ENCODE peak calls at places on chromosomes 3 and 15, in nine cellular contexts. One of them, this sample, is unnamed.

GRCh38 chr3:183161552-183162345 is 785 bp downstream of the LAMP3 start:
- DNase-seq in sigmoid colon: no peak
- DNase-seq in SK-N-SH: no peak
- DNase-seq in ovary: no peak
- DNase-seq in transverse colon: no peak
- DNase-seq in suprapubic skin: no peak
- DNase-seq in A549: no peak
- DNase-seq in K562: no peak
- DNase-seq in stomach: no peak
- DNase-seq in this sample: no peak

GRCh38 chr3:20405731-20406130 is 219.7 kb upstream of the SGO1 start:
- DNase-seq in transverse colon: no peak
- DNase-seq in K562: no peak
- DNase-seq in suprapubic skin: no peak
- DNase-seq in sigmoid colon: no peak
- DNase-seq in stomach: no peak
- DNase-seq in A549: no peak
- DNase-seq in SK-N-SH: no peak
- DNase-seq in ovary: no peak
- DNase-seq in this sample: no peak

GRCh38 chr3:184786271-184787010 is 25.5 kb upstream of the VPS8 start:
- DNase-seq in ovary: peak; percentile 51
- DNase-seq in stomach: no peak
- DNase-seq in transverse colon: peak; percentile 56
- DNase-seq in sigmoid colon: peak; percentile 81
- DNase-seq in K562: no peak
- DNase-seq in A549: no peak
- DNase-seq in SK-N-SH: peak; percentile 25
- DNase-seq in suprapubic skin: no peak
- DNase-seq in this sample: peak; percentile 30

GRCh38 chr3:113721638-113722037 is 24.4 kb downstream of the NAA50 start:
- DNase-seq in A549: no peak
- DNase-seq in suprapubic skin: no peak
- DNase-seq in SK-N-SH: no peak
- DNase-seq in transverse colon: no peak
- DNase-seq in sigmoid colon: no peak
- DNase-seq in ovary: no peak
- DNase-seq in K562: no peak
- DNase-seq in stomach: no peak
- DNase-seq in this sample: no peak

GRCh38 chr15:79016527-79017170 is 71.8 kb upstream of the CTSH start:
- DNase-seq in sigmoid colon: no peak
- DNase-seq in A549: no peak
- DNase-seq in suprapubic skin: no peak
- DNase-seq in K562: no peak
- DNase-seq in stomach: no peak
- DNase-seq in ovary: no peak
- DNase-seq in transverse colon: no peak
- DNase-seq in SK-N-SH: no peak
- DNase-seq in this sample: no peak

GRCh38 chr3:123586966-123587365 is 2.1 kb upstream of the HACD2 start:
- DNase-seq in A549: no peak
- DNase-seq in sigmoid colon: no peak
- DNase-seq in SK-N-SH: no peak
- DNase-seq in K562: no peak
- DNase-seq in ovary: no peak
- DNase-seq in stomach: no peak
- DNase-seq in transverse colon: no peak
- DNase-seq in suprapubic skin: no peak
- DNase-seq in this sample: no peak

GRCh38 chr3:9183011-9183410 is 66.4 kb downstream of the SRGAP3 start:
- DNase-seq in stomach: no peak
- DNase-seq in sigmoid colon: no peak
- DNase-seq in ovary: no peak
- DNase-seq in A549: no peak
- DNase-seq in suprapubic skin: peak; percentile 31
- DNase-seq in transverse colon: no peak
- DNase-seq in SK-N-SH: no peak
- DNase-seq in K562: no peak
- DNase-seq in this sample: no peak

GRCh38 chr3:63132456-63133250 is 145.5 kb upstream of the SYNPR start:
- DNase-seq in A549: no peak
- DNase-seq in ovary: no peak
- DNase-seq in K562: no peak
- DNase-seq in suprapubic skin: no peak
- DNase-seq in sigmoid colon: no peak
- DNase-seq in stomach: no peak
- DNase-seq in SK-N-SH: no peak
- DNase-seq in transverse colon: no peak
- DNase-seq in this sample: no peak

GRCh38 chr3:61668317-61668864 is 107.0 kb downstream of the PTPRG start:
- DNase-seq in suprapubic skin: no peak
- DNase-seq in transverse colon: no peak
- DNase-seq in SK-N-SH: no peak
- DNase-seq in A549: no peak
- DNase-seq in ovary: no peak
- DNase-seq in K562: no peak
- DNase-seq in sigmoid colon: no peak
- DNase-seq in stomach: no peak
- DNase-seq in this sample: no peak

GRCh38 chr3:139093840-139094239 is 49.1 kb upstream of the PRR23C start:
- DNase-seq in stomach: no peak
- DNase-seq in K562: no peak
- DNase-seq in A549: no peak
- DNase-seq in SK-N-SH: no peak
- DNase-seq in transverse colon: no peak
- DNase-seq in sigmoid colon: no peak
- DNase-seq in ovary: no peak
- DNase-seq in suprapubic skin: no peak
- DNase-seq in this sample: no peak

GRCh38 chr15:25171856-25172687 is 217.3 kb downstream of the SNRPN start:
- DNase-seq in K562: no peak
- DNase-seq in SK-N-SH: no peak
- DNase-seq in transverse colon: no peak
- DNase-seq in ovary: peak; percentile 6
- DNase-seq in A549: no peak
- DNase-seq in suprapubic skin: peak; percentile 40
- DNase-seq in stomach: no peak
- DNase-seq in sigmoid colon: peak; percentile 50
- DNase-seq in this sample: no peak

GRCh38 chr3:50503504-50503903 is at the start of gene CACNA2D2:
- DNase-seq in suprapubic skin: no peak
- DNase-seq in stomach: peak; percentile 82
- DNase-seq in K562: peak; percentile 67
- DNase-seq in SK-N-SH: peak; percentile 96
- DNase-seq in A549: peak; percentile 33
- DNase-seq in sigmoid colon: peak; percentile 84
- DNase-seq in transverse colon: peak; percentile 63
- DNase-seq in ovary: peak; percentile 73
- DNase-seq in this sample: no peak

GRCh38 chr3:110243081-110243480 is 828.5 kb upstream of the NECTIN3 start:
- DNase-seq in transverse colon: no peak
- DNase-seq in ovary: no peak
- DNase-seq in SK-N-SH: no peak
- DNase-seq in A549: no peak
- DNase-seq in K562: no peak
- DNase-seq in suprapubic skin: no peak
- DNase-seq in stomach: no peak
- DNase-seq in sigmoid colon: no peak
- DNase-seq in this sample: no peak

GRCh38 chr15:55799287-55800212 is 56.6 kb upstream of the PRTG start:
- DNase-seq in stomach: peak; percentile 27
- DNase-seq in transverse colon: peak; percentile 8
- DNase-seq in SK-N-SH: peak; percentile 73
- DNase-seq in A549: peak; percentile 59
- DNase-seq in suprapubic skin: no peak
- DNase-seq in K562: peak; percentile 55
- DNase-seq in ovary: no peak
- DNase-seq in sigmoid colon: no peak
- DNase-seq in this sample: peak; percentile 14

GRCh38 chr3:139689122-139689521 is 11.3 kb upstream of the NMNAT3 start:
- DNase-seq in stomach: no peak
- DNase-seq in suprapubic skin: no peak
- DNase-seq in A549: no peak
- DNase-seq in K562: no peak
- DNase-seq in ovary: no peak
- DNase-seq in sigmoid colon: no peak
- DNase-seq in transverse colon: no peak
- DNase-seq in SK-N-SH: no peak
- DNase-seq in this sample: no peak

GRCh38 chr15:48798319-48798718 is 12.6 kb downstream of the CEP152 start:
- DNase-seq in A549: no peak
- DNase-seq in sigmoid colon: no peak
- DNase-seq in K562: no peak
- DNase-seq in SK-N-SH: peak; percentile 17
- DNase-seq in transverse colon: no peak
- DNase-seq in ovary: no peak
- DNase-seq in stomach: no peak
- DNase-seq in suprapubic skin: no peak
- DNase-seq in this sample: no peak

DNA sequence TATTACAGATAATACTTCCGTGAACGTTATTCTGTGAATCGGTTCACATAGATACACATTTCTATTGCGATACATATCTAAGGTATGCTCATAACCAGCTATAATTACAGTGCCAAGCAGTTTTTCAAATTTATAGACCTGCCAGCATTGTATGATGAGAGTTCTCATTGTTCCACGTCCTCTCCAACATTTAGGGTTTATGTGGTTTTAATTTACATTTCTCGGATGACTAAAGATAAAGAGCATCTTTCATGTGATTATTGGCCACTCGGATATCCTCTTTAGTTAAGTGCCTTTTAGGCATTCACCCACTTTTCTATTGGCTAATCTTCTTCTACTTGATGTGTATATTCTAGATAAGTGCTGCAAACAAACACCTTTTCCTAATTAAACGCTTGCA is 134.7 kb upstream of the CCDC54 start:
- DNase-seq in A549: no peak
- DNase-seq in sigmoid colon: no peak
- DNase-seq in transverse colon: no peak
- DNase-seq in stomach: no peak
- DNase-seq in K562: no peak
- DNase-seq in suprapubic skin: no peak
- DNase-seq in ovary: no peak
- DNase-seq in SK-N-SH: no peak
- DNase-seq in this sample: no peak
- H3K4me3 ChIP-seq in A549: no peak overlapping the region
- H3K4me3 ChIP-seq in sigmoid colon: no peak overlapping the region
- H3K4me3 ChIP-seq in transverse colon: no peak overlapping the region
- H3K4me3 ChIP-seq in stomach: no peak overlapping the region
- H3K4me3 ChIP-seq in K562: no peak overlapping the region
- H3K4me3 ChIP-seq in suprapubic skin: no peak overlapping the region
- H3K4me3 ChIP-seq in ovary: peak overlapping the region; percentile 87
- H3K4me3 ChIP-seq in SK-N-SH: peak overlapping the region; percentile 94
- H3K4me3 ChIP-seq in this sample: no peak overlapping the region

GRCh38 chr15:45129651-45130129 is at the start of the genes DUOX1 and DUOXA1:
- DNase-seq in sigmoid colon: no peak
- DNase-seq in ovary: no peak
- DNase-seq in suprapubic skin: no peak
- DNase-seq in stomach: peak; percentile 85
- DNase-seq in K562: peak; percentile 12
- DNase-seq in A549: no peak
- DNase-seq in transverse colon: peak; percentile 63
- DNase-seq in SK-N-SH: no peak
- DNase-seq in this sample: no peak

GRCh38 chr15:45128971-45129639 is 574 bp downstream of the DUOXA1 start:
- DNase-seq in ovary: no peak
- DNase-seq in suprapubic skin: no peak
- DNase-seq in A549: no peak
- DNase-seq in stomach: no peak
- DNase-seq in sigmoid colon: no peak
- DNase-seq in K562: no peak
- DNase-seq in SK-N-SH: no peak
- DNase-seq in transverse colon: no peak
- DNase-seq in this sample: no peak

GRCh38 chr15:45130291-45131000 is 652 bp downstream of the DUOX1 start:
- DNase-seq in transverse colon: no peak
- DNase-seq in SK-N-SH: no peak
- DNase-seq in sigmoid colon: no peak
- DNase-seq in K562: no peak
- DNase-seq in A549: no peak
- DNase-seq in stomach: no peak
- DNase-seq in suprapubic skin: no peak
- DNase-seq in ovary: no peak
- DNase-seq in this sample: no peak

GRCh38 chr15:45123397-45123796 is 6.3 kb downstream of the DUOXA1 start:
- DNase-seq in A549: no peak
- DNase-seq in transverse colon: no peak
- DNase-seq in stomach: no peak
- DNase-seq in ovary: no peak
- DNase-seq in SK-N-SH: no peak
- DNase-seq in suprapubic skin: no peak
- DNase-seq in sigmoid colon: no peak
- DNase-seq in K562: no peak
- DNase-seq in this sample: no peak

GRCh38 chr15:45126535-45127158 is 3.0 kb downstream of the DUOXA1 start:
- DNase-seq in suprapubic skin: no peak
- DNase-seq in SK-N-SH: no peak
- DNase-seq in sigmoid colon: no peak
- DNase-seq in transverse colon: no peak
- DNase-seq in K562: peak; percentile 48
- DNase-seq in A549: no peak
- DNase-seq in stomach: peak; percentile 60
- DNase-seq in ovary: no peak
- DNase-seq in this sample: no peak
- TF ChIP-seq EP300 in suprapubic skin: no peak
- TF ChIP-seq EP300 in SK-N-SH: no peak
- TF ChIP-seq EP300 in sigmoid colon: no peak
- TF ChIP-seq EP300 in transverse colon: no peak
- TF ChIP-seq EP300 in K562: no peak
- TF ChIP-seq EP300 in A549: no peak
- TF ChIP-seq EP300 in stomach: no peak
- TF ChIP-seq EP300 in ovary: no peak
- TF ChIP-seq EP300 in this sample: no peak

DNA sequence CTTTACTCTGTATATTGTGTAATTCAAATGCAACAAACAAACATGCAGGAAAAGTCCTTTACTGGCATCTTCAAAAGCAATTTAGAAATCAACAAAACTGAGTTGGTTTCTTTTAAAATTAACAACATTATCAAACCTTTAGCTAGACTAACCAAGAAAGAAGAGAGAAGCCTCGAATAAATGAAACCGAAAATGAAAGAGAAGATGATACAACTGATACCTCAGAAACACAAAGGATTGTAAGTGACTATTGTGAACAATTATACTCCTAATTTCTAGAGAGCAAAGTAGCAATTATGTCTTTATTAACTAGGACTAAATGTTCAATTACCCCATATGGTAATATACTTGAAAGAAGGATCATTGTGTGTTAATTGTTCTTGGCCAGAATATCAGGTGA is 49.2 kb upstream of the P3H2 start:
- DNase-seq in SK-N-SH: no peak
- DNase-seq in ovary: no peak
- DNase-seq in A549: no peak
- DNase-seq in sigmoid colon: no peak
- DNase-seq in stomach: no peak
- DNase-seq in suprapubic skin: no peak
- DNase-seq in K562: no peak
- DNase-seq in transverse colon: no peak
- DNase-seq in this sample: no peak
- H3K4me3 ChIP-seq in SK-N-SH: no peak overlapping the region
- H3K4me3 ChIP-seq in ovary: no peak overlapping the region
- H3K4me3 ChIP-seq in A549: no peak overlapping the region
- H3K4me3 ChIP-seq in sigmoid colon: no peak overlapping the region
- H3K4me3 ChIP-seq in stomach: no peak overlapping the region
- H3K4me3 ChIP-seq in suprapubic skin: peak overlapping the region; percentile 7
- H3K4me3 ChIP-seq in K562: no peak overlapping the region
- H3K4me3 ChIP-seq in transverse colon: no peak overlapping the region
- H3K4me3 ChIP-seq in this sample: no peak overlapping the region

GRCh38 chr3:127772776-127773751 is 49.3 kb downstream of the MGLL start:
- DNase-seq in suprapubic skin: no peak
- DNase-seq in stomach: no peak
- DNase-seq in K562: no peak
- DNase-seq in transverse colon: no peak
- DNase-seq in ovary: no peak
- DNase-seq in SK-N-SH: no peak
- DNase-seq in sigmoid colon: no peak
- DNase-seq in A549: no peak
- DNase-seq in this sample: no peak
- TF ChIP-seq EP300 in suprapubic skin: no peak
- TF ChIP-seq EP300 in stomach: no peak
- TF ChIP-seq EP300 in K562: no peak
- TF ChIP-seq EP300 in transverse colon: no peak
- TF ChIP-seq EP300 in ovary: no peak
- TF ChIP-seq EP300 in SK-N-SH: no peak
- TF ChIP-seq EP300 in sigmoid colon: no peak
- TF ChIP-seq EP300 in A549: no peak
- TF ChIP-seq EP300 in this sample: no peak

This sample was measured in tibial nerve.